ENCODE peak calls at places on chromosomes 12 and 14, in six cellular contexts. N is A549, Y is NB4, B is GM12878, H is endothelial cell of umbilical vein, Z is HepG2. O is an unnamed sample.

GRCh38 chr12:38886064-38886463 is 19.3 kb downstream of the CPNE8 start:
- DNase-seq in Z (peak), Y (no peak), N (peak), B (no peak), H (no peak), O (peak)

GRCh38 chr14:69979882-69980281 is 100.7 kb downstream of the SMOC1 start:
- DNase-seq in B (no peak), H (no peak), Y (no peak), N (no peak), Z (no peak), O (no peak)

GRCh38 chr12:48852734-48853168 is 788 bp upstream of the DDX23 start:
- DNase-seq in H (no peak), Z (peak), B (no peak), Y (no peak), N (no peak), O (no peak)

GRCh38 chr14:42687421-42687820 is 1080.7 kb downstream of the LRFN5 start:
- DNase-seq in B (no peak), Z (no peak), Y (no peak), N (no peak), H (no peak), O (no peak)

GRCh38 chr14:58884442-58884841 is 246.7 kb downstream of the DACT1 start:
- DNase-seq in Y (peak), N (peak), B (no peak), H (no peak), Z (peak), O (no peak)

GRCh38 chr14:77242752-77243151 is 28.3 kb downstream of the NGB start:
- DNase-seq in Z (no peak), B (no peak), N (no peak), Y (no peak), H (no peak), O (no peak)

GRCh38 chr12:9711664-9712063 is 21.2 kb downstream of the CLECL1 start:
- DNase-seq in B (no peak), N (no peak), Y (no peak), Z (no peak), H (no peak), O (no peak)

GRCh38 chr12:49296034-49296835 is 1.3 kb downstream of the PRPH start:
- DNase-seq in H (no peak), B (no peak), Y (peak), Z (peak), N (peak), O (peak)

GRCh38 chr14:63468273-63468672 is 74.9 kb downstream of the PPP2R5E start:
- DNase-seq in H (no peak), Y (no peak), B (peak), N (peak), Z (no peak), O (no peak)

GRCh38 chr12:95258146-95258545 is 40.5 kb downstream of the VEZT start:
- DNase-seq in N (no peak), Y (no peak), Z (no peak), H (no peak), B (no peak), O (no peak)

GRCh38 chr12:92943482-92944250 is 14.6 kb upstream of the EEA1 start:
- DNase-seq in Y (peak), Z (peak), N (no peak), H (no peak), B (no peak), O (no peak)

GRCh38 chr14:22497671-22498093 is 91.3 kb downstream of the DAD1 start:
- DNase-seq in N (no peak), H (no peak), Z (no peak), B (no peak), Y (no peak), O (no peak)

GRCh38 chr12:125065021-125065752 is at the start of gene AACS:
- DNase-seq in B (no peak), Y (peak), Z (peak), H (peak), N (peak), O (peak)

GRCh38 chr12:54159140-54159539 is 29.6 kb downstream of the SMUG1 start:
- DNase-seq in Z (peak), B (peak), H (no peak), N (no peak), Y (no peak), O (peak)

GRCh38 chr14:92603309-92604257 is 90.0 kb downstream of the RIN3 start:
- DNase-seq in H (no peak), Z (no peak), B (no peak), N (peak), Y (no peak), O (no peak)

GRCh38 chr12:47610847-47611246 is 95.0 kb downstream of the RPAP3 start:
- DNase-seq in H (no peak), Z (no peak), N (no peak), Y (no peak), B (no peak), O (no peak)

GRCh38 chr12:28017873-28018255 is 45.3 kb upstream of the PTHLH start:
- DNase-seq in Y (no peak), Z (no peak), B (no peak), H (no peak), N (no peak), O (no peak)

GRCh38 chr12:101165319-101165718 is 44.7 kb downstream of the SLC5A8 start:
- DNase-seq in B (no peak), Y (no peak), Z (no peak), H (no peak), N (no peak), O (no peak)

GRCh38 chr12:47349770-47350408 is 270.1 kb upstream of the AMIGO2 start:
- DNase-seq in Z (no peak), B (no peak), N (no peak), Y (no peak), H (peak), O (no peak)

GRCh38 chr14:25833341-25834121 is 764.3 kb downstream of the NOVA1 start:
- DNase-seq in N (peak), Y (peak), H (peak), Z (peak), B (no peak), O (peak)

GRCh38 chr14:40629144-40629543 is 977.5 kb upstream of the LRFN5 start:
- DNase-seq in Z (no peak), H (no peak), N (no peak), B (no peak), Y (no peak), O (peak)

GRCh38 chr14:99480856-99481744 is at the start of the genes CCNK and SETD3:
- DNase-seq in Z (peak), B (peak), N (peak), Y (peak), H (peak), O (peak)

GRCh38 chr14:99484106-99484505 is 2.9 kb downstream of the CCNK start:
- DNase-seq in Y (no peak), N (no peak), H (no peak), B (no peak), Z (no peak), O (no peak)

GRCh38 chr14:99479903-99480855 is 480 bp downstream of the SETD3 start:
- DNase-seq in H (peak), Z (peak), N (peak), Y (peak), B (no peak), O (peak)

GRCh38 chr14:99479160-99479902 is 1.3 kb downstream of the SETD3 start:
- DNase-seq in Z (no peak), Y (no peak), B (no peak), N (no peak), H (peak), O (no peak)

GRCh38 chr14:99481745-99482099 is 513 bp downstream of the CCNK start:
- DNase-seq in N (peak), Y (peak), H (no peak), Z (no peak), B (no peak), O (peak)
- TF ChIP-seq MYC in N (no peak), Y (no peak), H (no peak), Z (no peak), B (no peak), O (no peak)

GRCh38 chr12:34388636-34389377 is 366.5 kb downstream of the ALG10 start:
- DNase-seq in Y (no peak), N (no peak), Z (no peak), B (no peak), H (no peak), O (no peak)
- TF ChIP-seq MYC in Y (no peak), N (no peak), Z (no peak), B (no peak), H (no peak), O (no peak)

DNA sequence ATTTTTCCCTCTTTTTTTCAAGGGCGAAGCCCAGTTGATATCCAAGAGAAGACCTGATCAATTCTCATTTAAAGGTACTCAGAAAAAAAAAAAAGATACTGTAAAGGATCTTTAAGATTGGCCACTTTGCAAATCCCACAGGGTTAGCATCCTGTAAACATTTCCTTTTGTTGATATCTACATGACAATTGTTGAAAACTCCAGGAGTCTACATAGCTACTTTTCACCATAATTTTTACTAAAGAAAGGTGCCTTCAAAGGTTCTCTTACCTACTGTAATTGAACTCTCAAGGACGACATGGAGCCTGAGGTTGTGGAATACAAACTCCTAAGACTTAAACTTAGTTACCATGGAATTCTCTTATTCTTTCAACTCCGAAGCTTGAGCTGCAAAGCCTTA is 125.5 kb downstream of the HECTD4 start:
- DNase-seq in B (no peak), Z (no peak), Y (no peak), H (no peak), N (no peak), O (no peak)
- TF ChIP-seq MYC in B (no peak), Z (no peak), Y (no peak), H (no peak), N (no peak), O (no peak)

GRCh38 chr12:3631272-3631637 is 121.7 kb downstream of the CRACR2A start:
- DNase-seq in B (no peak), Y (no peak), Z (no peak), N (no peak), H (no peak), O (no peak)
- TF ChIP-seq MYC in B (no peak), Y (no peak), Z (no peak), N (no peak), H (no peak), O (no peak)

O was measured in K562.